ENCODE peak calls at places on chromosome 20, in five cellular contexts. K is posterior cingulate gyrus; A is HT-29; Z is GM12865; D is activated CD4-positive, alpha-beta T cell treated with anti-CD3 and anti-CD28 coated beads, Interleukin-2, amount 50 U/mL, for 48 hours. R is an unnamed sample.

GRCh38 chr20:49937023-49937929 is 1.1 kb downstream of the RNF114 start:
- DNase-seq in K (no peak), A (peak; percentile 57), D (no peak), Z (peak; percentile 15), R (no peak)

GRCh38 chr20:61757678-61758555 is 307.8 kb downstream of the TAF4 start:
- DNase-seq in D (no peak), Z (no peak), K (no peak), A (no peak), R (no peak)

GRCh38 chr20:63968136-63968927 is 1.4 kb downstream of the ZNF512B start:
- DNase-seq in Z (no peak), A (no peak), K (no peak), D (no peak), R (no peak)

GRCh38 chr20:5077761-5078387 is 41.9 kb downstream of the PCNA start:
- DNase-seq in D (no peak), K (no peak), A (no peak), Z (peak; percentile 33), R (peak; percentile 36)

GRCh38 chr20:17377222-17377621 is 150.4 kb downstream of the PCSK2 start:
- DNase-seq in K (no peak), A (no peak), D (no peak), Z (peak; percentile 39), R (no peak)

GRCh38 chr20:24787071-24787470 is 162.0 kb upstream of the CST7 start:
- DNase-seq in Z (no peak), D (no peak), A (no peak), K (no peak), R (no peak)

GRCh38 chr20:36237477-36237876 is 1.2 kb downstream of the AAR2 start:
- DNase-seq in A (no peak), Z (no peak), D (no peak), K (no peak), R (no peak)

GRCh38 chr20:44218441-44218840 is 7.9 kb upstream of the OSER1 start:
- DNase-seq in K (no peak), A (no peak), D (peak; percentile 41), Z (no peak), R (peak; percentile 60)

R was measured in activated CD4-positive, alpha-beta memory T cell treated with anti-CD3 and anti-CD28 coated beads, Interleukin-2, amount 10 ng/mL, durations not matched to agents 7 days and 5 days.